ENCODE peak calls at places on chromosomes 3 and 15, in four cellular contexts. O is keratinocyte, B is GM23248, R is upper lobe of right lung. T is an unnamed sample. For H3K27me3 and H3K36me3, the result is how much of the 10 kb centered on the place peaks cover.

GRCh38 chr3:177992993-177993969 is 543.0 kb upstream of the KCNMB2 start:
- DNase-seq in O (no peak), R (no peak), B (no peak), T (no peak)

GRCh38 chr15:33131880-33132279 is 62.6 kb downstream of the FMN1 start:
- DNase-seq in O (no peak), R (no peak), B (no peak), T (no peak)

GRCh38 chr15:32843211-32843907 is 125.6 kb downstream of the GREM1 start:
- DNase-seq in B (peak), R (no peak), O (no peak), T (no peak)

GRCh38 chr3:36738701-36739100 is 25.7 kb downstream of the DCLK3 start:
- DNase-seq in O (no peak), B (no peak), R (no peak), T (no peak)

GRCh38 chr3:171001957-171002694 is 24.4 kb downstream of the SLC2A2 start:
- DNase-seq in B (peak), R (no peak), O (no peak), T (no peak)

GRCh38 chr15:84915011-84915958 is 30.8 kb downstream of the SLC28A1 start:
- DNase-seq in B (peak), O (peak), R (peak), T (peak)

GRCh38 chr3:143135150-143135549 is 15.6 kb downstream of the CHST2 start:
- DNase-seq in O (peak), R (no peak), B (peak), T (peak)

GRCh38 chr3:197784019-197784585 is 7.0 kb upstream of the LRCH3 start:
- DNase-seq in R (no peak), O (no peak), B (no peak), T (no peak)

GRCh38 chr15:101501703-101502373 is 12.3 kb upstream of the PCSK6 start:
- DNase-seq in R (no peak), B (peak), O (no peak), T (peak)

GRCh38 chr3:101387351-101387750 is 67.0 kb upstream of the IMPG2 start:
- DNase-seq in B (no peak), R (no peak), O (no peak), T (no peak)

GRCh38 chr3:139948898-139949297 is 13.9 kb downstream of the CLSTN2 start:
- DNase-seq in O (no peak), B (no peak), R (no peak), T (no peak)

GRCh38 chr3:113695818-113696645 is at the start of gene USF3:
- DNase-seq in O (no peak), B (peak), R (peak), T (peak)

GRCh38 chr15:71780349-71780976 is 29.9 kb upstream of the NR2E3 start:
- DNase-seq in O (no peak), R (no peak), B (peak), T (peak)

GRCh38 chr3:100634493-100635272 is 25.3 kb downstream of the ADGRG7 start:
- DNase-seq in B (peak), R (no peak), O (no peak), T (no peak)

GRCh38 chr3:128133273-128133883 is 9.8 kb upstream of the RUVBL1 start:
- DNase-seq in B (peak), O (no peak), R (no peak), T (no peak)

GRCh38 chr3:52649461-52650210 is 36.1 kb downstream of the PBRM1 start:
- DNase-seq in B (peak), O (no peak), R (no peak), T (no peak)

GRCh38 chr3:177978948-177979347 is 557.3 kb upstream of the KCNMB2 start:
- DNase-seq in R (no peak), B (no peak), O (no peak), T (no peak)

GRCh38 chr3:76768912-76769311 is 271.0 kb upstream of the ROBO2 start:
- DNase-seq in R (no peak), B (no peak), O (no peak), T (no peak)

GRCh38 chr3:141303481-141304223 is 64.7 kb upstream of the ZBTB38 start:
- DNase-seq in B (peak), R (no peak), O (peak), T (peak)

GRCh38 chr3:42376397-42376798 is 34.0 kb downstream of the LYZL4 start:
- DNase-seq in B (peak), R (no peak), O (peak), T (no peak)

GRCh38 chr3:193875601-193876321 is 260.2 kb upstream of the HES1 start:
- DNase-seq in O (no peak), R (peak), B (no peak), T (no peak)

GRCh38 chr3:12155833-12156232 is 2.9 kb downstream of the TIMP4 start:
- DNase-seq in O (no peak), R (no peak), B (peak), T (no peak)

GRCh38 chr3:53354945-53355498 is 7.7 kb upstream of the DCP1A start:
- DNase-seq in R (no peak), O (no peak), B (no peak), T (no peak)

GRCh38 chr15:58165661-58166060 is 27.5 kb downstream of the AQP9 start:
- DNase-seq in O (no peak), B (peak), R (no peak), T (no peak)

GRCh38 chr15:100818927-100819326 is 60.7 kb upstream of the ALDH1A3 start:
- DNase-seq in R (no peak), O (no peak), B (peak), T (no peak)

GRCh38 chr15:41546846-41547786 is 3.1 kb upstream of the RPAP1 start:
- DNase-seq in O (no peak), B (peak), R (no peak), T (no peak)

GRCh38 chr15:92100751-92101150 is 247.2 kb downstream of the SLCO3A1 start:
- DNase-seq in O (no peak), R (no peak), B (no peak), T (no peak)

GRCh38 chr3:14403636-14404395 is 1.4 kb downstream of the SLC6A6 start:
- DNase-seq in B (peak), R (peak), O (no peak), T (peak)

GRCh38 chr3:65230251-65231140 is 542.7 kb upstream of the ADAMTS9 start:
- DNase-seq in R (no peak), B (no peak), O (no peak), T (no peak)

GRCh38 chr15:57298204-57298603 is 78.1 kb upstream of the CGNL1 start:
- DNase-seq in B (peak), R (no peak), O (no peak), T (no peak)

GRCh38 chr15:41494922-41495735 is 1.5 kb downstream of the ITPKA start:
- DNase-seq in R (no peak), O (no peak), B (no peak), T (peak)

GRCh38 chr3:48593337-48593736 is 1.8 kb downstream of the COL7A1 start:
- DNase-seq in R (no peak), O (no peak), B (no peak), T (no peak)
- H3K4me3 ChIP-seq in R (no peak), O (peak), B (no peak), T (no peak)

DNA sequence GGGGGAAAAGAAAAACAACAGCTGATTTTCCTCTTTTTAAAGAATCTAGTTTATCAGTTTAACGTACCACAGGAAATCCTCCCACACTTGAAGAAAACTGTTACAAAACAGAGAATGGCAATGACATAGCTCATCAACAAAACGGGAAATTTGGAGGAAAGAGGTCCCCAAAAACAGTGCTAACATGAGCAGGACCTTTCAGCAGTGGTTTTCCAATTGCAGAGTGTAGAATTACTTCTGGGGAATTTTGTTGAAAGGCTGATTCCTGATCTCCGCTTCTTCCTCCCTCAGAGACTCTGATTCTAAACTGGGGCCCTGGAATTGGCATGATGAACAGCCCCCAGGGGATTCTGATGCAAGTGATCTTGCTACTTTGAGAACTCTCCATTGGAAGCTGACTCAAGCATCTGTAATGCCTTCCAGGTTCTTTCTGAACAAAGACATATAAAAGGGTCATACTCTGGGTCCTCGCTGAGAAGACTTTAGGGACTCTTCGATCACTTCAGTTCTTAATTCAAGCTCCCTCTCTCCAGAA is 442.7 kb upstream of the PROK2 start:
- DNase-seq in R (no peak), O (no peak), B (peak), T (no peak)
- H3K27me3 ChIP-seq in R (under half), O (under half), B (under half), T (under half)

GRCh38 chr15:70061086-70061370 is 36.7 kb downstream of the TLE3 start:
- DNase-seq in R (no peak), O (no peak), B (no peak), T (no peak)

GRCh38 chr15:70063992-70064379 is 33.7 kb downstream of the TLE3 start:
- DNase-seq in R (no peak), B (no peak), O (no peak), T (no peak)

GRCh38 chr15:70063284-70063991 is 34.3 kb downstream of the TLE3 start:
- DNase-seq in B (no peak), O (no peak), R (peak), T (no peak)

GRCh38 chr15:70061696-70062270 is 35.9 kb downstream of the TLE3 start:
- DNase-seq in B (no peak), R (peak), O (no peak), T (no peak)

GRCh38 chr15:70062321-70062956 is 35.3 kb downstream of the TLE3 start:
- DNase-seq in R (peak), B (no peak), O (no peak), T (no peak)
- H3K36me3 ChIP-seq in R (half or more), B (under half), O (under half), T (under half)

GRCh38 chr15:31338318-31338878 is 11.8 kb downstream of the KLF13 start:
- DNase-seq in R (peak), O (no peak), B (no peak), T (no peak)
- H3K4me3 ChIP-seq in R (no peak), O (no peak), B (no peak), T (no peak)

DNA sequence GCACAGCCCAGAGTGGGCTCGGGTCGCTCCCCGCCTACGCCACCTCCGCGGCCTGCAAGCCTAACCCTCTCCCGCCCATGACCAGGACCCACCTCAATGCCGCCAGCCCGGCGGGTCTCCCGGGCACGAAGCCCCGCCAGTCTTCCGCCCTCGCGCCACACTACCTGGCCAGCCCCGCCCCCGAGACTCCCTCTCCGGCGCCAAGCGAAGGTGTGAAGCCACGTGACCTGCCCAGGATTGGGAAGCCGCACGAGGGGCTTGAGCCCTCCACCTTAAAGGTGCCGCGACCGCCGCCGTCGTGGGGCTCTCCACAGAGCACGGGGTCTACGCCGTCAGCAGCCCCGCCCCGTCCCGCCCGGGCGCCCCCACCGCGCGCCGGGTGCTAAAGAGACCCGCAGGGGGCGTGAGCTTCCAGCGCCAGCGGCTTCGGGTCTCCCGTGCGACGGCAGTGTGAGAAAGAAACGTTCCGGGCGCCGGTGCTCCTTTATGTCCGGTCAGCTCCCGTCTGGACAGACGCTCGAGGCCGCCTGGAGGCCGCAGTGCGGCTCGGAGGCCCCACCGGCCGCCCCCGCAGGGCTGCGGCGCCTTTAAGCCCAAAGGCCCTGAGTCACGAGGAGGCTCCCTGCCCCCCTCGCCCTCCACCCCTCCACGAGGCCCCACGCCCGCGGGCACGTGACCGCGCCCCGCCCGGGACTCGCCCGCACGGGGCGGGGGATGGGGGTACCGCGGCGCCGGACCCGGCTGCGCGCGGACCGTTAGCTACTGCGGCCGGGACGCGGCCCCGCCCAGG is at the start of gene CPEB1:
- DNase-seq in R (no peak), B (peak), O (no peak), T (peak)
- H3K27me3 ChIP-seq in R (under half), B (under half), O (half or more), T (under half)

GRCh38 chr15:40217166-40217785 is 21.6 kb upstream of the PAK6 start:
- DNase-seq in R (no peak), B (peak), O (no peak), T (peak)
- H3K36me3 ChIP-seq in R (under half), B (under half), O (under half), T (half or more)

GRCh38 chr3:49901351-49902339 is 2.0 kb downstream of the MST1R start:
- DNase-seq in O (no peak), B (peak), R (no peak), T (peak)
- H3K4me3 ChIP-seq in O (peak), B (no peak), R (peak), T (no peak)

DNA sequence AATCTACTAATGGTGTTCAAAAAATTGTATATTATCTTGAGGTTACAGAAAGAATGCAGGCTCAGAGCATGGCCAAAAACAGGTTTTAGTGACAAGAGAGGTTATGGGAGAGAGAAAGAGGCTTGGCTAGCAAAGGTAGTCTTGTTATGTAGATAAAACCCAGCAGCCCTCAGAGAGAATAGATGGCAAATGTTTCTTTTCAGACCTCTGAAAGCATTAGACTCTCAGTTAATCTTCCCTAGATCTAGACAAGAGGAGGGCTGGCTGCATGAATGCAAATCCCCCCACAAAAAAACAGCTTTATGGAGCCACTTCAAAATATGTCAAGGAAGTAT is 62.2 kb downstream of the OSTN start:
- DNase-seq in R (no peak), O (no peak), B (no peak), T (no peak)
- H3K27me3 ChIP-seq in R (under half), O (under half), B (under half), T (under half)

DNA sequence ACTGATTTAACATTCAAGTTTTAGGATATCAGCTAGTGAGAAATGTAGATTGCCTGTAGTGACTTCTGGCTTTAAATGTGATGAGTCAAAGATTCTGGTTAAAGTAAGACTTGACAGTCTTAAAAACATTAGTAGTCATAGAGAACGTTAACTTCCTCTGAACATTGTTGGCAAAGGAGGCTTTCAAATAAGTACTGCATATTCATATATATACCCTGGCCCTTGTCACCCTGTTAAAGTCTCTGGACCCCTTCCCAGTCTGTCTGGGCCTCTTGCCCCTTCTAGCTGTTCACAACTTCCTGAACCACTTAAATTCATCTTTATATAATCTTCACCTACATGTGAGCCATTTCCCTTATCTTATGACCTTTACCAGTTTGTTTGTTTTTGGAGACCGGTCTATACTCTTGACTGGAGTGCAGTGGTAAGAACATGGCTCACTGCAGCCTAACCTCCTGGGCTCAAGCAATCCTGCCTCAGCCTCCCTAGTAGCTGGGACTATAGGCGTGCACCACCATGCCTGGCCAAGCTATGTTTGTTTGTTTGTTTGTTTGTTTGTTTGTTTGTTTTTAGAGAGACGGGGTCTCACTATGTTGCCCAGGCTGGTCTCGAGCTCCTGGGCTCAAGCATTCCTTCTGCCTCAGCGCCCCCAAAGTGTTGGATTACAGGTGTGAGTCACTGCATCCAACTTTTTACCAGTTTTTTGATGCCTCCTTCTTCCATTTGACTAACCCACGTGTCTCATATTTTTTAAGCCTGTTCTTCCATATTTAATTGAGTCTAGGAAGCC is 64.4 kb upstream of the CRTC3 start:
- DNase-seq in R (no peak), O (no peak), B (peak), T (no peak)
- H3K36me3 ChIP-seq in R (half or more), O (under half), B (under half), T (under half)

DNA sequence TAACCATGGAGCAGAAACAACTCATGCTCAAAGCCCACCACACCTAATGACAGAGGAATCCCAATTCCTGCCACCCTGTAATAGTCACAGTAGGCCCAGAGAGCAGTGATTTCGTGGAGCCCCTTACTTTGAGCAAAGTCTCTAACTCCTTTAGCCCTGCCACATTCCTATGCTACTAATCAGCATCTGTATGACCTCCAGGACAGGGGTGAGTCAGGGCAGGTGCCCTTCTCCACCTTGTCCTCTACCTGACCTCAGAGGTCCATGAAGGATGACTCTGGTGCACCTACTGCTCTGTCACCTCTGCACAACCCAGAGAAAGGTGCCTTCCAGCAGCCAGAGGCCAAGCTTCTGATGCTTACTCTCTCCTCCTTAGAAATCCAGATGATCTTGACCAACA is 6.1 kb upstream of the SCG3 start:
- DNase-seq in B (no peak), O (no peak), R (no peak), T (no peak)
- H3K4me3 ChIP-seq in B (no peak), O (no peak), R (no peak), T (no peak)

T was measured in H7.